ENCODE peak calls at places on chromosomes 11 and 22, in eight cellular contexts. One of them, this sample, is unnamed.

GRCh38 chr11:33476945-33477584 is 219.9 kb downstream of the HIPK3 start:
- DNase-seq in GM12865: no peak
- DNase-seq in heart right ventricle: no peak
- DNase-seq in pancreas: no peak
- DNase-seq in tibial artery: no peak
- DNase-seq in MCF 10A: no peak
- DNase-seq in fibroblast of pulmonary artery: peak
- DNase-seq in GM10248: no peak
- DNase-seq in this sample: no peak

GRCh38 chr11:134045799-134046635 is 22.9 kb upstream of the JAM3 start:
- DNase-seq in GM12865: no peak
- DNase-seq in heart right ventricle: peak
- DNase-seq in pancreas: peak
- DNase-seq in tibial artery: peak
- DNase-seq in MCF 10A: peak
- DNase-seq in fibroblast of pulmonary artery: no peak
- DNase-seq in GM10248: no peak
- DNase-seq in this sample: no peak

GRCh38 chr11:117657801-117658200 is 139.2 kb downstream of the DSCAML1 start:
- DNase-seq in GM12865: no peak
- DNase-seq in heart right ventricle: peak
- DNase-seq in pancreas: no peak
- DNase-seq in tibial artery: no peak
- DNase-seq in MCF 10A: no peak
- DNase-seq in fibroblast of pulmonary artery: no peak
- DNase-seq in GM10248: no peak
- DNase-seq in this sample: no peak

GRCh38 chr22:43923631-43924548 is at the start of gene PNPLA3:
- DNase-seq in GM12865: peak
- DNase-seq in heart right ventricle: peak
- DNase-seq in pancreas: peak
- DNase-seq in tibial artery: peak
- DNase-seq in MCF 10A: peak
- DNase-seq in fibroblast of pulmonary artery: peak
- DNase-seq in GM10248: peak
- DNase-seq in this sample: no peak

GRCh38 chr11:17771841-17772401 is 37.3 kb downstream of the KCNC1 start:
- DNase-seq in GM12865: no peak
- DNase-seq in heart right ventricle: no peak
- DNase-seq in pancreas: peak
- DNase-seq in tibial artery: peak
- DNase-seq in MCF 10A: no peak
- DNase-seq in fibroblast of pulmonary artery: no peak
- DNase-seq in GM10248: no peak
- DNase-seq in this sample: no peak

GRCh38 chr11:64745219-64745522 is 1.2 kb upstream of the RASGRP2 start:
- DNase-seq in GM12865: peak
- DNase-seq in heart right ventricle: peak
- DNase-seq in pancreas: peak
- DNase-seq in tibial artery: peak
- DNase-seq in MCF 10A: no peak
- DNase-seq in fibroblast of pulmonary artery: no peak
- DNase-seq in GM10248: peak
- DNase-seq in this sample: no peak

GRCh38 chr11:124611016-124611571 is at the start of gene PANX3:
- DNase-seq in GM12865: no peak
- DNase-seq in heart right ventricle: no peak
- DNase-seq in pancreas: no peak
- DNase-seq in tibial artery: no peak
- DNase-seq in MCF 10A: no peak
- DNase-seq in fibroblast of pulmonary artery: no peak
- DNase-seq in GM10248: no peak
- DNase-seq in this sample: no peak

GRCh38 chr22:49271369-49271727 is 556.3 kb downstream of the BRD1 start:
- DNase-seq in GM12865: no peak
- DNase-seq in heart right ventricle: no peak
- DNase-seq in pancreas: no peak
- DNase-seq in tibial artery: no peak
- DNase-seq in MCF 10A: no peak
- DNase-seq in fibroblast of pulmonary artery: no peak
- DNase-seq in GM10248: no peak
- DNase-seq in this sample: no peak

GRCh38 chr11:73787051-73787642 is 527 bp upstream of the MRPL48 start:
- DNase-seq in GM12865: no peak
- DNase-seq in heart right ventricle: no peak
- DNase-seq in pancreas: no peak
- DNase-seq in tibial artery: no peak
- DNase-seq in MCF 10A: no peak
- DNase-seq in fibroblast of pulmonary artery: no peak
- DNase-seq in GM10248: no peak
- DNase-seq in this sample: no peak

GRCh38 chr22:42072606-42073330 is 1.3 kb upstream of the PHETA2 start:
- DNase-seq in GM12865: peak
- DNase-seq in heart right ventricle: no peak
- DNase-seq in pancreas: no peak
- DNase-seq in tibial artery: no peak
- DNase-seq in MCF 10A: no peak
- DNase-seq in fibroblast of pulmonary artery: no peak
- DNase-seq in GM10248: no peak
- DNase-seq in this sample: no peak
- TF ChIP-seq CTCF in GM12865: no peak
- TF ChIP-seq CTCF in heart right ventricle: no peak
- TF ChIP-seq CTCF in pancreas: no peak
- TF ChIP-seq CTCF in tibial artery: no peak
- TF ChIP-seq CTCF in MCF 10A: no peak
- TF ChIP-seq CTCF in fibroblast of pulmonary artery: no peak
- TF ChIP-seq CTCF in GM10248: no peak
- TF ChIP-seq CTCF in this sample: no peak

GRCh38 chr11:76233936-76234703 is 27.8 kb upstream of the WNT11 start:
- DNase-seq in GM12865: peak
- DNase-seq in heart right ventricle: peak
- DNase-seq in pancreas: no peak
- DNase-seq in tibial artery: peak
- DNase-seq in MCF 10A: peak
- DNase-seq in fibroblast of pulmonary artery: peak
- DNase-seq in GM10248: peak
- DNase-seq in this sample: no peak
- TF ChIP-seq CTCF in GM12865: no peak
- TF ChIP-seq CTCF in heart right ventricle: no peak
- TF ChIP-seq CTCF in pancreas: no peak
- TF ChIP-seq CTCF in tibial artery: peak
- TF ChIP-seq CTCF in MCF 10A: no peak
- TF ChIP-seq CTCF in fibroblast of pulmonary artery: no peak
- TF ChIP-seq CTCF in GM10248: no peak
- TF ChIP-seq CTCF in this sample: no peak

DNA sequence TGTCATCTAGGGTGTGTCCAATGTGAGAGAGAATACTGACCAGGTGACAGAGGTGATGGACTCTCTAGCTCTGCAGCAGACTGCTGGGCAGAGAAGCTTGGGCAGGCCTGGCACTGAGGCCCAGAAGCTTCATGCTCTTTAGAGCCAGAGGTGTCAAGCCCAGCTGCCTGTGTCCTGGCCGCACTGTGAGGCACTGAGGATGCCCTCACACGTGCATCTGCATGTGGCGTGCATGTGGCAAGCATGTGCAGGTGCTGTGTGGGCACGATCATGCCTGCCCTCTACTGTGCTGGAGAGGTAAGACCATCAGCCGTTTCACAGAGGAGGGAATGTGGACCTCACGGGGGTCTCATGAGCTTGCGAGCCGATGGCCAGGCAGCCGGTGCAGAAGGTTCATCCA is 15.8 kb upstream of the TXNRD2 start:
- DNase-seq in GM12865: no peak
- DNase-seq in heart right ventricle: no peak
- DNase-seq in pancreas: no peak
- DNase-seq in tibial artery: no peak
- DNase-seq in MCF 10A: no peak
- DNase-seq in fibroblast of pulmonary artery: no peak
- DNase-seq in GM10248: no peak
- DNase-seq in this sample: no peak
- TF ChIP-seq CTCF in GM12865: no peak
- TF ChIP-seq CTCF in heart right ventricle: no peak
- TF ChIP-seq CTCF in pancreas: no peak
- TF ChIP-seq CTCF in tibial artery: no peak
- TF ChIP-seq CTCF in MCF 10A: no peak
- TF ChIP-seq CTCF in fibroblast of pulmonary artery: no peak
- TF ChIP-seq CTCF in GM10248: no peak
- TF ChIP-seq CTCF in this sample: peak

DNA sequence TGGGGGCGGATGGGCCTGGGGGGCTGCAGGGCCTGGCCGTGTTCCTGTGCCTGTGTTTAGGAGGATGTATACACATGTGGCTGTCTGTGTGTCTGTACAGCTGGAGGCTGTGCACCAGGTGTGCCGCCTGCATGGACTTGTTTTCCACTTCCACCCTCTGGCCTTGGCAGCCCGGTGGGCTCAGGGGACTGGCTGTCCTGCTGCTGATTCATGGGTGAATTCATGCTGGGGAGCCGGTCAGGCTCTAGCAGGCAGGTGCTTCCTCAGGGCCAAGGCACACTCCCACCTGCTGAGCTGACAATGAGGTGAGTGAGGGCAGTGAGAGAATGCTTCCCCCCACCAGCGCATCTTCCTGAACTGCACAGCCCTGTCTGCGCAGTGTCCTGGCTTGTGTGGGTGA is 88.4 kb downstream of the CCDC81 start:
- DNase-seq in GM12865: no peak
- DNase-seq in heart right ventricle: no peak
- DNase-seq in pancreas: no peak
- DNase-seq in tibial artery: no peak
- DNase-seq in MCF 10A: no peak
- DNase-seq in fibroblast of pulmonary artery: no peak
- DNase-seq in GM10248: no peak
- DNase-seq in this sample: no peak
- TF ChIP-seq CTCF in GM12865: no peak
- TF ChIP-seq CTCF in heart right ventricle: no peak
- TF ChIP-seq CTCF in pancreas: no peak
- TF ChIP-seq CTCF in tibial artery: no peak
- TF ChIP-seq CTCF in MCF 10A: no peak
- TF ChIP-seq CTCF in fibroblast of pulmonary artery: no peak
- TF ChIP-seq CTCF in GM10248: no peak
- TF ChIP-seq CTCF in this sample: no peak

DNA sequence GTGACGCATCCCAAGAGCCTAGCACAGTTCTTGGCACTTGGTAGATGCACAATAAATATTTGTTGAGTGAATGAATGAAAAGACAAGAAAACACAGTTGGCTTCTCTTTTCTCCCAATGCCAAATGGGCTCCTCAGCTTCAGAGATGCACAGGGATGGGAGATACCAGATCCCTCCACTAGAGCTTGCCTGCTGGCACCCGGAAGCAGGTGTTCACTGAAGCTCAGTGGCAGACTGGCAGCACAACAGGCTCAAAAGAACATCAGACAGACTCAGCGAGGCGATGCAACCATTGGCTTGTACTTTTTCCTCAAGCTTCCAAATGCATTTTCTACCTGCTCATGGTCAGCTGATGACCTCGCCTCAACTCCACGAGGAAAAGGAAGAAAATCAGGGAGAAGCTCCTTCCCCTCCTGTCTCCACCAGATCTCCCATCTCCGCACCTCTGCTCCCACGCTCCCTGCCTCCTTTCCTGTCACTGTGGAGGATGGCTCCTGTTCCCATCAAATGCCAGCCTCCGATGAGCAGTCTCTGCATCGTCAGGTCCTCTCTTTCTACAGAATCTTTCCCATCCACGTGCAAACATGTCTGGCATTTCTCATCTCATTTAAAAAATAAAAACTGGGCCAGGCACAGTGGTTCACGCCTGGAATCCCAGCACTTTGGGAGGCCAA is 5.8 kb downstream of the RAPSN start:
- DNase-seq in GM12865: no peak
- DNase-seq in heart right ventricle: no peak
- DNase-seq in pancreas: no peak
- DNase-seq in tibial artery: no peak
- DNase-seq in MCF 10A: no peak
- DNase-seq in fibroblast of pulmonary artery: no peak
- DNase-seq in GM10248: no peak
- DNase-seq in this sample: no peak
- TF ChIP-seq CTCF in GM12865: no peak
- TF ChIP-seq CTCF in heart right ventricle: no peak
- TF ChIP-seq CTCF in pancreas: no peak
- TF ChIP-seq CTCF in tibial artery: no peak
- TF ChIP-seq CTCF in MCF 10A: no peak
- TF ChIP-seq CTCF in fibroblast of pulmonary artery: no peak
- TF ChIP-seq CTCF in GM10248: no peak
- TF ChIP-seq CTCF in this sample: no peak

GRCh38 chr11:47536925-47537324 is 16.0 kb downstream of the CELF1 start:
- DNase-seq in GM12865: no peak
- DNase-seq in heart right ventricle: no peak
- DNase-seq in pancreas: no peak
- DNase-seq in tibial artery: no peak
- DNase-seq in MCF 10A: no peak
- DNase-seq in fibroblast of pulmonary artery: no peak
- DNase-seq in GM10248: no peak
- DNase-seq in this sample: no peak
- TF ChIP-seq CTCF in GM12865: no peak
- TF ChIP-seq CTCF in heart right ventricle: no peak
- TF ChIP-seq CTCF in pancreas: no peak
- TF ChIP-seq CTCF in tibial artery: no peak
- TF ChIP-seq CTCF in MCF 10A: no peak
- TF ChIP-seq CTCF in fibroblast of pulmonary artery: no peak
- TF ChIP-seq CTCF in GM10248: no peak
- TF ChIP-seq CTCF in this sample: no peak

DNA sequence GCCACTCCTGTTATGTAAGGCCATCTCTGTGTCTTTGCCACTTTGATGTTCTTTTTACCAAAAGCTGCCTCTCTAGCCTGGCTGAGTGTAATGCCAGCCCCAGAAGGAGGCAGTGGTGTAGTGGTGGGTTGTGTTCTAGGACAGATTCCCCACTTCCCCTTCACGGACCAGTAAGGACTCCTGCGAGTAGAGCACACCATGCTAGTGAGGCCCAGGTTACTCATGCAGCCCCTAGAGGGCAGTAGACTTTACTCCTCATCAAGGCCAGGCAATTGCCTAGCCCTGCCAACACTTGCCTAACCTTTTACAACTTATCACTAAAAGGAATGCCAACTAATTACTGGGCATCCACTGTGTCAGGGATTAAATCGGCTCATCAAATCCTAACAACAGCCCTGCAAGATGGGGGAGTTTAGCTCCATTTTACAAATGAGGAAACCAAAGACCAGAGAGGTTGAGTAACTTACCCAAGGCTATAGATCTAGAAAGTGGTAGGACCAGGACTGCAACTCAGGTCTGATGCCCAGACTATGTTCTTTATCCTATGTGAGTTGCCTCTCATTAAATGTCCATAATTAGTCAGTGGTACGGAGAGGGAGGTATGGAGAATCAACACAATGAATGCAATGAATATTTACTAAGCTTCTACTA is 75.3 kb downstream of the APIP start:
- DNase-seq in GM12865: peak
- DNase-seq in heart right ventricle: no peak
- DNase-seq in pancreas: no peak
- DNase-seq in tibial artery: no peak
- DNase-seq in MCF 10A: peak
- DNase-seq in fibroblast of pulmonary artery: peak
- DNase-seq in GM10248: peak
- DNase-seq in this sample: no peak
- TF ChIP-seq CTCF in GM12865: peak
- TF ChIP-seq CTCF in heart right ventricle: no peak
- TF ChIP-seq CTCF in pancreas: peak
- TF ChIP-seq CTCF in tibial artery: no peak
- TF ChIP-seq CTCF in MCF 10A: peak
- TF ChIP-seq CTCF in fibroblast of pulmonary artery: peak
- TF ChIP-seq CTCF in GM10248: peak
- TF ChIP-seq CTCF in this sample: peak